ENCODE peak calls at places on chromosome 5, in eight cellular contexts. W, C, K, T, P, D, L and R are unnamed samples.

GRCh38 chr5:98414938-98415337 is 358.5 kb upstream of the RGMB start:
- DNase-seq in W (peak; percentile 44), C (no peak), K (no peak), T (no peak), P (peak; percentile 98), D (no peak), L (peak; percentile 52), R (peak; percentile 81)

GRCh38 chr5:7683753-7684152 is 167.2 kb downstream of the CFAP90 start:
- DNase-seq in W (no peak), C (no peak), K (no peak), T (no peak), P (no peak), D (no peak), L (no peak), R (no peak)

GRCh38 chr5:88172847-88173758 is 95.5 kb downstream of the TMEM161B start:
- DNase-seq in W (no peak), C (no peak), K (no peak), T (no peak), P (peak; percentile 7), D (no peak), L (no peak), R (no peak)

GRCh38 chr5:80653497-80653896 is 955 bp upstream of the MSH3 start:
- DNase-seq in W (no peak), C (no peak), K (no peak), T (no peak), P (no peak), D (no peak), L (no peak), R (no peak)

GRCh38 chr5:39928709-39929108 is 503.9 kb upstream of the DAB2 start:
- DNase-seq in W (no peak), C (no peak), K (no peak), T (no peak), P (no peak), D (no peak), L (peak; percentile 48), R (no peak)

GRCh38 chr5:61673007-61673735 is 341.1 kb downstream of the ZSWIM6 start:
- DNase-seq in W (peak; percentile 74), C (no peak), K (peak; percentile 74), T (no peak), P (peak; percentile 73), D (peak; percentile 80), L (peak; percentile 28), R (peak; percentile 56)

GRCh38 chr5:3098821-3099220 is 347.3 kb upstream of the IRX2 start:
- DNase-seq in W (no peak), C (no peak), K (no peak), T (no peak), P (no peak), D (no peak), L (no peak), R (no peak)

GRCh38 chr5:50711280-50711679 is 44.8 kb downstream of the PARP8 start:
- DNase-seq in W (no peak), C (no peak), K (peak; percentile 43), T (no peak), P (no peak), D (peak; percentile 77), L (no peak), R (peak; percentile 3)

GRCh38 chr5:123157797-123158528 is 68.9 kb downstream of the PRDM6 start:
- DNase-seq in W (no peak), C (no peak), K (no peak), T (no peak), P (peak; percentile 82), D (no peak), L (peak; percentile 59), R (peak; percentile 88)

GRCh38 chr5:96470825-96471224 is 37.8 kb upstream of the PCSK1 start:
- DNase-seq in W (no peak), C (no peak), K (no peak), T (no peak), P (no peak), D (no peak), L (no peak), R (no peak)

GRCh38 chr5:169960659-169961058 is 19.6 kb downstream of the INSYN2B start:
- DNase-seq in W (no peak), C (no peak), K (no peak), T (no peak), P (no peak), D (no peak), L (no peak), R (no peak)

GRCh38 chr5:133319905-133320520 is 268.2 kb downstream of the HSPA4 start:
- DNase-seq in W (no peak), C (no peak), K (no peak), T (no peak), P (no peak), D (no peak), L (peak; percentile 11), R (no peak)
- TF ChIP-seq CTCF in W (no peak), C (no peak), K (no peak), T (no peak), P (no peak), D (no peak), L (peak; percentile 19), R (no peak)

GRCh38 chr5:138983984-138984383 is 108.8 kb upstream of the LRRTM2 start:
- DNase-seq in W (no peak), C (no peak), K (no peak), T (no peak), P (no peak), D (no peak), L (no peak), R (no peak)

GRCh38 chr5:138981606-138982005 is 106.5 kb upstream of the LRRTM2 start:
- DNase-seq in W (no peak), C (no peak), K (no peak), T (no peak), P (peak; percentile 58), D (no peak), L (peak; percentile 18), R (peak; percentile 8)

GRCh38 chr5:138978085-138978484 is 103.0 kb upstream of the LRRTM2 start:
- DNase-seq in W (no peak), C (no peak), K (no peak), T (no peak), P (peak; percentile 65), D (no peak), L (peak; percentile 18), R (no peak)

GRCh38 chr5:138981131-138981530 is 106.0 kb upstream of the LRRTM2 start:
- DNase-seq in W (no peak), C (no peak), K (no peak), T (no peak), P (peak; percentile 93), D (no peak), L (peak; percentile 71), R (peak; percentile 70)

GRCh38 chr5:138979684-138980275 is 104.6 kb upstream of the LRRTM2 start:
- DNase-seq in W (no peak), C (no peak), K (no peak), T (no peak), P (no peak), D (no peak), L (no peak), R (no peak)
- H3K4me3 ChIP-seq in W (no peak overlapping the region), C (no peak overlapping the region), K (no peak overlapping the region), T (no peak overlapping the region), P (no peak overlapping the region), D (no peak overlapping the region), L (no peak overlapping the region), R (no peak overlapping the region)

GRCh38 chr5:79074641-79075040 is 5.1 kb downstream of the BHMT2 start:
- DNase-seq in W (no peak), C (no peak), K (no peak), T (no peak), P (peak; percentile 58), D (no peak), L (peak; percentile 45), R (peak; percentile 24)

GRCh38 chr5:79070002-79070567 is 518 bp downstream of the BHMT2 start:
- DNase-seq in W (no peak), C (no peak), K (no peak), T (peak; percentile 27), P (peak; percentile 44), D (no peak), L (peak; percentile 37), R (no peak)

DNA sequence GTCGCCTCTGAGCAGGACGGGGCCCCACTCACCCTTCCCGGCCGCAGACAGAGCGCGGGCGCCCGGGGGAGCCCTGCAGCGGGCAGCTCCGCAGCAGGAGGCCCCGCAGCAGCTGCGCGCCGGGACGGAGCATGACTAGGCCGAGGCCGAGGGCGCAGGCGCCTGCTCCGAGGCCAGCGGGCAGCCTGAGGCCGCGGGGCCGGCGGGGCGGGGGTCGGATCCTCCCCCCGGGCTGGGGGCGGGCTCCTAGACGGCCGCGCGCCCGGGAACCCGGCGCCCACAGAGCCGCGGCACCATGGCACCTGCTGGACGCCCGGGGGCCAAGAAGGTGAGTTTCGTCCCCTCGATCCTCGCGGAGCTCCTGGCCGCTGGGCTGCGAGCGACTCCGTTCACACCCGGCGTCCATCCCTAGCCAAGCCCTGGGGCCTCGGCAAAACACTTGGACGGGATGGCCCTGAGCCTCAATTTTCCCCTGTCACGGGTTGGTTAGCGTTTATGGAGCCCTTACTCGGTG is at the start of the genes BHMT2 and DMGDH:
- DNase-seq in W (no peak), C (no peak), K (no peak), T (no peak), P (peak; percentile 68), D (no peak), L (peak; percentile 25), R (peak; percentile 35)
- TF ChIP-seq CTCF in W (no peak), C (no peak), K (no peak), T (no peak), P (no peak), D (no peak), L (no peak), R (no peak)

GRCh38 chr5:56329652-56330051 is 96.5 kb upstream of the ANKRD55 start:
- DNase-seq in W (no peak), C (no peak), K (no peak), T (no peak), P (no peak), D (no peak), L (no peak), R (no peak)
- H3K4me3 ChIP-seq in W (no peak overlapping the region), C (no peak overlapping the region), K (no peak overlapping the region), T (no peak overlapping the region), P (no peak overlapping the region), D (no peak overlapping the region), L (no peak overlapping the region), R (no peak overlapping the region)

GRCh38 chr5:150394912-150395689 is 17.6 kb downstream of the CD74 start:
- DNase-seq in W (no peak), C (no peak), K (no peak), T (no peak), P (peak; percentile 14), D (no peak), L (no peak), R (no peak)
- TF ChIP-seq CTCF in W (no peak), C (no peak), K (no peak), T (no peak), P (no peak), D (no peak), L (no peak), R (no peak)

GRCh38 chr5:138180183-138180782 is 1.4 kb downstream of the KIF20A start:
- DNase-seq in W (peak; percentile 31), C (no peak), K (no peak), T (no peak), P (peak; percentile 48), D (no peak), L (peak; percentile 80), R (peak; percentile 64)

GRCh38 chr5:138180841-138181240 is 1.9 kb downstream of the KIF20A start:
- DNase-seq in W (no peak), C (no peak), K (no peak), T (no peak), P (no peak), D (no peak), L (no peak), R (no peak)

GRCh38 chr5:138179277-138179857 is 455 bp downstream of the KIF20A start:
- DNase-seq in W (no peak), C (no peak), K (no peak), T (no peak), P (peak; percentile 4), D (no peak), L (no peak), R (no peak)

GRCh38 chr5:138178516-138179276 is at the start of the genes BRD8 and KIF20A:
- DNase-seq in W (peak; percentile 91), C (peak; percentile 95), K (peak; percentile 96), T (peak; percentile 98), P (peak; percentile 95), D (peak; percentile 98), L (peak; percentile 96), R (peak; percentile 98)

GRCh38 chr5:138177936-138178515 is 404 bp downstream of the BRD8 start:
- DNase-seq in W (no peak), C (no peak), K (no peak), T (no peak), P (peak; percentile 14), D (peak; percentile 66), L (peak; percentile 33), R (peak; percentile 55)
- H3K4me3 ChIP-seq in W (peak overlapping the region; percentile 74), C (peak overlapping the region; percentile 95), K (peak overlapping the region; percentile 88), T (peak overlapping the region; percentile 83), P (peak overlapping the region; percentile 49), D (peak overlapping the region; percentile 60), L (peak overlapping the region; percentile 100), R (peak overlapping the region; percentile 97)